ENCODE peak calls at places on chromosomes 1 and 21, in six cellular contexts. I, O, P, Z, S and M are unnamed samples.

GRCh38 chr21:27555996-27556395 is 589.1 kb upstream of the ADAMTS5 start:
- DNase-seq in S (no peak), P (no peak), Z (peak; percentile 86), I (no peak), O (no peak), M (no peak)

GRCh38 chr1:185734929-185735666 is 907 bp downstream of the HMCN1 start:
- DNase-seq in Z (no peak), I (peak; percentile 3), S (no peak), P (peak; percentile 6), O (no peak), M (no peak)

GRCh38 chr1:15337656-15338402 is 71.9 kb upstream of the EFHD2 start:
- DNase-seq in P (peak; percentile 87), S (no peak), Z (peak; percentile 63), O (no peak), I (no peak), M (no peak)

GRCh38 chr1:154816937-154817336 is 53.1 kb downstream of the KCNN3 start:
- DNase-seq in Z (no peak), I (no peak), S (no peak), O (no peak), P (no peak), M (no peak)

GRCh38 chr1:41915786-41916571 is 2.7 kb downstream of the HIVEP3 start:
- DNase-seq in S (no peak), Z (no peak), P (peak; percentile 77), I (no peak), O (no peak), M (peak; percentile 63)

GRCh38 chr1:235876292-235876914 is 9.7 kb upstream of the LYST start:
- DNase-seq in I (no peak), O (no peak), Z (no peak), P (no peak), S (no peak), M (no peak)

GRCh38 chr1:3066826-3067225 is 2.2 kb upstream of the PRDM16 start:
- DNase-seq in S (no peak), I (no peak), P (no peak), O (no peak), Z (no peak), M (no peak)

GRCh38 chr21:9737871-9738520 is 783.4 kb upstream of the TPTE start:
- DNase-seq in O (no peak), I (no peak), S (no peak), Z (no peak), P (peak; percentile 12), M (no peak)

GRCh38 chr1:226699166-226699565 is 39.9 kb downstream of the ITPKB start:
- DNase-seq in P (no peak), O (no peak), I (no peak), S (no peak), Z (no peak), M (no peak)

GRCh38 chr1:244163861-244164562 is 112.9 kb downstream of the ZBTB18 start:
- DNase-seq in O (no peak), I (peak; percentile 73), P (peak; percentile 99), Z (peak; percentile 98), S (no peak), M (peak; percentile 74)

GRCh38 chr1:30010506-30011106 is 712.8 kb downstream of the MATN1 start:
- DNase-seq in P (no peak), I (no peak), O (no peak), S (no peak), Z (no peak), M (no peak)

GRCh38 chr1:12336436-12336835 is 106.6 kb downstream of the VPS13D start:
- DNase-seq in I (no peak), O (no peak), P (no peak), S (no peak), Z (peak; percentile 53), M (no peak)